ENCODE peak calls at places on chromosomes 4 and X, in ten cellular contexts. One of them, this sample, is unnamed.
A peak's percentile ranks its signal among the peaks of the same experiment; 100 is the strongest.

GRCh38 chr4:18020671-18021469 is 685 bp downstream of the LCORL start:
- DNase-seq in thoracic aorta: no peak
- DNase-seq in foreskin fibroblast: peak; percentile 91
- DNase-seq in cerebellum: peak; percentile 75
- DNase-seq in epithelial cell of esophagus: peak; percentile 67
- DNase-seq in endothelial cell: peak; percentile 66
- DNase-seq in GM10248: peak; percentile 53
- DNase-seq in GM04503: peak; percentile 27
- DNase-seq in NAMALWA: peak; percentile 67
- DNase-seq in activated gamma-delta T cell treated with Interleukin-2 at 50 U/mL for 16 hours: peak; percentile 32
- DNase-seq in this sample: peak; percentile 84

GRCh38 chr4:77074961-77075855 is 581 bp downstream of the CCNI start:
- DNase-seq in cerebellum: peak; percentile 60
- DNase-seq in thoracic aorta: peak; percentile 36
- DNase-seq in epithelial cell of esophagus: peak; percentile 67
- DNase-seq in activated gamma-delta T cell treated with Interleukin-2 at 50 U/mL for 16 hours: peak; percentile 78
- DNase-seq in GM04503: no peak
- DNase-seq in endothelial cell: peak; percentile 69
- DNase-seq in GM10248: peak; percentile 76
- DNase-seq in NAMALWA: peak; percentile 89
- DNase-seq in foreskin fibroblast: peak; percentile 82
- DNase-seq in this sample: peak; percentile 67

GRCh38 chr4:182242793-182243192 is 409 bp upstream of the TENM3 start:
- DNase-seq in GM10248: no peak
- DNase-seq in GM04503: no peak
- DNase-seq in cerebellum: no peak
- DNase-seq in NAMALWA: no peak
- DNase-seq in epithelial cell of esophagus: peak; percentile 64
- DNase-seq in foreskin fibroblast: peak; percentile 10
- DNase-seq in thoracic aorta: no peak
- DNase-seq in activated gamma-delta T cell treated with Interleukin-2 at 50 U/mL for 16 hours: no peak
- DNase-seq in endothelial cell: no peak
- DNase-seq in this sample: no peak

GRCh38 chr4:77104405-77105292 is 28.9 kb upstream of the CCNI start:
- DNase-seq in epithelial cell of esophagus: peak; percentile 74
- DNase-seq in thoracic aorta: peak; percentile 48
- DNase-seq in cerebellum: peak; percentile 45
- DNase-seq in GM04503: no peak
- DNase-seq in NAMALWA: no peak
- DNase-seq in activated gamma-delta T cell treated with Interleukin-2 at 50 U/mL for 16 hours: no peak
- DNase-seq in endothelial cell: no peak
- DNase-seq in GM10248: no peak
- DNase-seq in foreskin fibroblast: peak; percentile 41
- DNase-seq in this sample: peak; percentile 77

GRCh38 chrX:132092439-132093065 is 35.3 kb downstream of the FRMD7 start:
- DNase-seq in activated gamma-delta T cell treated with Interleukin-2 at 50 U/mL for 16 hours: peak; percentile 39
- DNase-seq in cerebellum: no peak
- DNase-seq in GM10248: peak; percentile 50
- DNase-seq in foreskin fibroblast: peak; percentile 74
- DNase-seq in epithelial cell of esophagus: peak; percentile 77
- DNase-seq in NAMALWA: peak; percentile 66
- DNase-seq in GM04503: no peak
- DNase-seq in endothelial cell: peak; percentile 54
- DNase-seq in thoracic aorta: peak; percentile 29
- DNase-seq in this sample: peak; percentile 82

GRCh38 chr4:102037566-102037965 is 247.0 kb downstream of the BANK1 start:
- DNase-seq in foreskin fibroblast: no peak
- DNase-seq in activated gamma-delta T cell treated with Interleukin-2 at 50 U/mL for 16 hours: no peak
- DNase-seq in endothelial cell: no peak
- DNase-seq in NAMALWA: no peak
- DNase-seq in cerebellum: no peak
- DNase-seq in thoracic aorta: no peak
- DNase-seq in GM10248: no peak
- DNase-seq in epithelial cell of esophagus: no peak
- DNase-seq in GM04503: no peak
- DNase-seq in this sample: peak; percentile 8

GRCh38 chr4:25813705-25814104 is 49.1 kb downstream of the SEL1L3 start:
- DNase-seq in epithelial cell of esophagus: peak; percentile 47
- DNase-seq in cerebellum: peak; percentile 71
- DNase-seq in foreskin fibroblast: peak; percentile 54
- DNase-seq in NAMALWA: no peak
- DNase-seq in endothelial cell: no peak
- DNase-seq in GM04503: peak; percentile 58
- DNase-seq in GM10248: no peak
- DNase-seq in thoracic aorta: no peak
- DNase-seq in activated gamma-delta T cell treated with Interleukin-2 at 50 U/mL for 16 hours: no peak
- DNase-seq in this sample: peak; percentile 31

GRCh38 chr4:56370377-56370776 is 16.9 kb downstream of the AASDH start:
- DNase-seq in NAMALWA: no peak
- DNase-seq in epithelial cell of esophagus: no peak
- DNase-seq in foreskin fibroblast: no peak
- DNase-seq in GM04503: no peak
- DNase-seq in cerebellum: no peak
- DNase-seq in thoracic aorta: no peak
- DNase-seq in endothelial cell: no peak
- DNase-seq in activated gamma-delta T cell treated with Interleukin-2 at 50 U/mL for 16 hours: no peak
- DNase-seq in GM10248: no peak
- DNase-seq in this sample: no peak

GRCh38 chr4:84050014-84050413 is 449.1 kb downstream of the NKX6-1 start:
- DNase-seq in thoracic aorta: no peak
- DNase-seq in endothelial cell: no peak
- DNase-seq in NAMALWA: no peak
- DNase-seq in epithelial cell of esophagus: no peak
- DNase-seq in GM04503: no peak
- DNase-seq in GM10248: no peak
- DNase-seq in cerebellum: no peak
- DNase-seq in activated gamma-delta T cell treated with Interleukin-2 at 50 U/mL for 16 hours: no peak
- DNase-seq in foreskin fibroblast: no peak
- DNase-seq in this sample: peak; percentile 44

GRCh38 chr4:79865253-79865652 is 207.8 kb downstream of the ANTXR2 start:
- DNase-seq in GM04503: peak; percentile 16
- DNase-seq in foreskin fibroblast: peak; percentile 69
- DNase-seq in GM10248: no peak
- DNase-seq in epithelial cell of esophagus: peak; percentile 53
- DNase-seq in NAMALWA: no peak
- DNase-seq in activated gamma-delta T cell treated with Interleukin-2 at 50 U/mL for 16 hours: no peak
- DNase-seq in endothelial cell: no peak
- DNase-seq in thoracic aorta: no peak
- DNase-seq in cerebellum: no peak
- DNase-seq in this sample: no peak

GRCh38 chr4:56803473-56803872 is 18.0 kb downstream of the SPINK2 start:
- DNase-seq in cerebellum: no peak
- DNase-seq in GM04503: no peak
- DNase-seq in NAMALWA: peak; percentile 18
- DNase-seq in endothelial cell: no peak
- DNase-seq in GM10248: no peak
- DNase-seq in epithelial cell of esophagus: no peak
- DNase-seq in activated gamma-delta T cell treated with Interleukin-2 at 50 U/mL for 16 hours: no peak
- DNase-seq in foreskin fibroblast: peak; percentile 52
- DNase-seq in thoracic aorta: no peak
- DNase-seq in this sample: no peak

GRCh38 chr4:129455462-129455861 is 359.5 kb downstream of the C4orf33 start:
- DNase-seq in activated gamma-delta T cell treated with Interleukin-2 at 50 U/mL for 16 hours: no peak
- DNase-seq in GM04503: no peak
- DNase-seq in GM10248: no peak
- DNase-seq in NAMALWA: no peak
- DNase-seq in thoracic aorta: no peak
- DNase-seq in epithelial cell of esophagus: no peak
- DNase-seq in cerebellum: no peak
- DNase-seq in foreskin fibroblast: no peak
- DNase-seq in endothelial cell: no peak
- DNase-seq in this sample: peak; percentile 62

GRCh38 chrX:152663086-152663485 is 25.4 kb downstream of the GABRQ start:
- DNase-seq in NAMALWA: no peak
- DNase-seq in thoracic aorta: no peak
- DNase-seq in foreskin fibroblast: no peak
- DNase-seq in epithelial cell of esophagus: no peak
- DNase-seq in GM10248: no peak
- DNase-seq in GM04503: no peak
- DNase-seq in cerebellum: no peak
- DNase-seq in activated gamma-delta T cell treated with Interleukin-2 at 50 U/mL for 16 hours: no peak
- DNase-seq in endothelial cell: no peak
- DNase-seq in this sample: no peak

GRCh38 chr4:127993150-127993549 is 27.9 kb downstream of the ABHD18 start:
- DNase-seq in GM04503: no peak
- DNase-seq in epithelial cell of esophagus: no peak
- DNase-seq in endothelial cell: no peak
- DNase-seq in thoracic aorta: no peak
- DNase-seq in foreskin fibroblast: no peak
- DNase-seq in cerebellum: no peak
- DNase-seq in GM10248: no peak
- DNase-seq in activated gamma-delta T cell treated with Interleukin-2 at 50 U/mL for 16 hours: no peak
- DNase-seq in NAMALWA: no peak
- DNase-seq in this sample: no peak

GRCh38 chr4:70759627-70760026 is 37.9 kb downstream of the RUFY3 start:
- DNase-seq in endothelial cell: no peak
- DNase-seq in GM10248: no peak
- DNase-seq in GM04503: no peak
- DNase-seq in cerebellum: no peak
- DNase-seq in thoracic aorta: no peak
- DNase-seq in epithelial cell of esophagus: no peak
- DNase-seq in NAMALWA: no peak
- DNase-seq in foreskin fibroblast: no peak
- DNase-seq in activated gamma-delta T cell treated with Interleukin-2 at 50 U/mL for 16 hours: no peak
- DNase-seq in this sample: no peak

GRCh38 chr4:80266267-80266901 is at the start of gene FGF5:
- DNase-seq in activated gamma-delta T cell treated with Interleukin-2 at 50 U/mL for 16 hours: no peak
- DNase-seq in thoracic aorta: no peak
- DNase-seq in GM04503: peak; percentile 77
- DNase-seq in NAMALWA: peak; percentile 36
- DNase-seq in epithelial cell of esophagus: peak; percentile 92
- DNase-seq in foreskin fibroblast: peak; percentile 99
- DNase-seq in cerebellum: peak; percentile 89
- DNase-seq in endothelial cell: peak; percentile 41
- DNase-seq in GM10248: no peak
- DNase-seq in this sample: peak; percentile 83

GRCh38 chr4:54929459-54929858 is 195.9 kb downstream of the KDR start:
- DNase-seq in foreskin fibroblast: no peak
- DNase-seq in GM04503: no peak
- DNase-seq in epithelial cell of esophagus: no peak
- DNase-seq in endothelial cell: no peak
- DNase-seq in GM10248: no peak
- DNase-seq in thoracic aorta: no peak
- DNase-seq in cerebellum: no peak
- DNase-seq in activated gamma-delta T cell treated with Interleukin-2 at 50 U/mL for 16 hours: no peak
- DNase-seq in NAMALWA: no peak
- DNase-seq in this sample: peak; percentile 56

GRCh38 chr4:133982533-133983224 is 218.9 kb downstream of the PABPC4L start:
- DNase-seq in NAMALWA: no peak
- DNase-seq in cerebellum: no peak
- DNase-seq in epithelial cell of esophagus: peak; percentile 38
- DNase-seq in activated gamma-delta T cell treated with Interleukin-2 at 50 U/mL for 16 hours: no peak
- DNase-seq in GM04503: peak; percentile 31
- DNase-seq in endothelial cell: no peak
- DNase-seq in thoracic aorta: no peak
- DNase-seq in foreskin fibroblast: peak; percentile 20
- DNase-seq in GM10248: no peak
- DNase-seq in this sample: no peak

GRCh38 chrX:107714196-107714811 is 61.3 kb downstream of the TSC22D3 start:
- DNase-seq in activated gamma-delta T cell treated with Interleukin-2 at 50 U/mL for 16 hours: no peak
- DNase-seq in thoracic aorta: no peak
- DNase-seq in endothelial cell: no peak
- DNase-seq in GM04503: no peak
- DNase-seq in cerebellum: no peak
- DNase-seq in GM10248: no peak
- DNase-seq in epithelial cell of esophagus: no peak
- DNase-seq in NAMALWA: no peak
- DNase-seq in foreskin fibroblast: no peak
- DNase-seq in this sample: no peak

GRCh38 chr4:184359905-184360304 is 114.4 kb downstream of the IRF2 start:
- DNase-seq in NAMALWA: no peak
- DNase-seq in cerebellum: no peak
- DNase-seq in activated gamma-delta T cell treated with Interleukin-2 at 50 U/mL for 16 hours: no peak
- DNase-seq in endothelial cell: no peak
- DNase-seq in GM04503: no peak
- DNase-seq in epithelial cell of esophagus: no peak
- DNase-seq in foreskin fibroblast: peak; percentile 39
- DNase-seq in thoracic aorta: no peak
- DNase-seq in GM10248: no peak
- DNase-seq in this sample: no peak

GRCh38 chr4:1244978-1245471 is 3.9 kb downstream of the CTBP1 start:
- DNase-seq in thoracic aorta: no peak
- DNase-seq in NAMALWA: no peak
- DNase-seq in foreskin fibroblast: no peak
- DNase-seq in activated gamma-delta T cell treated with Interleukin-2 at 50 U/mL for 16 hours: no peak
- DNase-seq in cerebellum: no peak
- DNase-seq in endothelial cell: no peak
- DNase-seq in GM10248: no peak
- DNase-seq in epithelial cell of esophagus: no peak
- DNase-seq in GM04503: no peak
- DNase-seq in this sample: no peak

This sample was measured in DMS53.